ENCODE peak calls at places on chromosomes 6 and 20, in four cellular contexts. N is stimulated activated CD4-positive, alpha-beta T cell treated with anti-CD3 and anti-CD28 coated beads, Interleukin-15, amount 100 ng/mL, for 1 hour; L is ureter; R is mesothelial cell of epicardium. U is an unnamed sample.

GRCh38 chr20:62805711-62806382 is 1.2 kb downstream of the OGFR start:
- DNase-seq in N (no peak), L (no peak), R (no peak), U (no peak)

GRCh38 chr20:61300293-61300692 is 48.2 kb downstream of the CDH4 start:
- DNase-seq in N (no peak), L (no peak), R (no peak), U (no peak)

GRCh38 chr6:69729870-69730449 is 66.8 kb downstream of the LMBRD1 start:
- DNase-seq in N (no peak), L (no peak), R (no peak), U (no peak)

GRCh38 chr20:50731930-50732690 is 730 bp downstream of the PARD6B start:
- DNase-seq in N (no peak), L (peak; percentile 44), R (peak; percentile 42), U (peak; percentile 15)

GRCh38 chr6:36590237-36590636 is 3.9 kb upstream of the SRSF3 start:
- DNase-seq in N (no peak), L (no peak), R (no peak), U (no peak)

GRCh38 chr6:35485402-35485877 is 11.4 kb downstream of the TEAD3 start:
- DNase-seq in N (no peak), L (no peak), R (peak; percentile 63), U (no peak)

GRCh38 chr20:62550087-62550565 is 74.3 kb upstream of the GATA5 start:
- DNase-seq in N (no peak), L (peak; percentile 69), R (no peak), U (no peak)

GRCh38 chr20:32695089-32695488 is 21.3 kb upstream of the C20orf203 start:
- DNase-seq in N (no peak), L (no peak), R (no peak), U (no peak)

GRCh38 chr6:92684386-92684785 is 735.0 kb downstream of the EPHA7 start:
- DNase-seq in N (no peak), L (no peak), R (no peak), U (no peak)

GRCh38 chr6:29964904-29965872 is 22.9 kb downstream of the HLA-A start:
- DNase-seq in N (peak; percentile 63), L (peak; percentile 84), R (no peak), U (no peak)

GRCh38 chr6:38146658-38147027 is 327.1 kb downstream of the ZFAND3 start:
- DNase-seq in N (no peak), L (no peak), R (no peak), U (no peak)

GRCh38 chr6:111854683-111855082 is 18.6 kb downstream of the FYN start:
- DNase-seq in N (no peak), L (no peak), R (no peak), U (no peak)

GRCh38 chr6:93105017-93105416 is 314.3 kb downstream of the EPHA7 start:
- DNase-seq in N (no peak), L (no peak), R (no peak), U (no peak)

GRCh38 chr6:107550241-107550840 is 60.4 kb downstream of the SOBP start:
- DNase-seq in N (no peak), L (no peak), R (no peak), U (no peak)

GRCh38 chr6:31308050-31308844 is 36.4 kb upstream of the HLA-C start:
- DNase-seq in N (peak; percentile 51), L (peak; percentile 70), R (no peak), U (no peak)

GRCh38 chr6:103002282-103002681 is 1608.8 kb downstream of the GRIK2 start:
- DNase-seq in N (no peak), L (no peak), R (no peak), U (no peak)

GRCh38 chr6:46395530-46395929 is 95.7 kb downstream of the RCAN2 start:
- DNase-seq in N (no peak), L (no peak), R (no peak), U (no peak)

GRCh38 chr20:1646975-1647431 is 10.6 kb downstream of the SIRPG start:
- DNase-seq in N (no peak), L (no peak), R (no peak), U (no peak)

GRCh38 chr20:46715292-46715756 is 5.9 kb downstream of the SLC2A10 start:
- DNase-seq in N (no peak), L (peak; percentile 64), R (no peak), U (no peak)

GRCh38 chr6:144776031-144776819 is 491.1 kb downstream of the UTRN start:
- DNase-seq in N (no peak), L (no peak), R (no peak), U (no peak)

GRCh38 chr6:143802833-143803565 is 40.1 kb upstream of the LTV1 start:
- DNase-seq in N (no peak), L (no peak), R (no peak), U (no peak)

GRCh38 chr20:50270569-50270968 is 79.9 kb downstream of the CEBPB start:
- DNase-seq in N (no peak), L (no peak), R (no peak), U (no peak)

GRCh38 chr6:137399949-137400443 is 94.2 kb downstream of the OLIG3 start:
- DNase-seq in N (no peak), L (no peak), R (no peak), U (no peak)

GRCh38 chr20:60011512-60012507 is 53.6 kb downstream of the CDH26 start:
- DNase-seq in N (no peak), L (no peak), R (no peak), U (no peak)

GRCh38 chr6:119466226-119466625 is 116.7 kb upstream of the MAN1A1 start:
- DNase-seq in N (no peak), L (no peak), R (no peak), U (no peak)